ENCODE peak calls at places on chromosomes 3 and 15, in six cellular contexts. A is activated CD4-positive, alpha-beta T cell treated with anti-CD3 and anti-CD28 coated beads for 36 hours; H is transverse colon; N is glutamatergic neuron; U is activated naive CD8-positive, alpha-beta T cell treated with anti-CD3 and anti-CD28 coated beads, Interleukin-2, amount 50 U/mL, for 16 hours; C is left cardiac atrium. D is an unnamed sample.

GRCh38 chr3:64331605-64332004 is 106.3 kb upstream of the PRICKLE2 start:
- DNase-seq in N (no peak), A (no peak), C (no peak), U (no peak), H (no peak), D (no peak)

GRCh38 chr3:23203651-23204111 is 554 bp downstream of the UBE2E2 start:
- DNase-seq in C (peak; percentile 43), U (no peak), A (peak; percentile 34), N (peak; percentile 32), H (peak; percentile 11), D (peak; percentile 24)

GRCh38 chr3:86239956-86240355 is 751.0 kb downstream of the VGLL3 start:
- DNase-seq in A (no peak), H (no peak), N (no peak), C (no peak), U (no peak), D (no peak)

GRCh38 chr15:57769266-57769665 is 62.8 kb downstream of the POLR2M start:
- DNase-seq in N (peak; percentile 56), C (peak; percentile 83), U (no peak), A (no peak), H (no peak), D (peak; percentile 36)

GRCh38 chr3:31251083-31251482 is 281.6 kb upstream of the STT3B start:
- DNase-seq in H (no peak), U (no peak), A (peak; percentile 43), N (no peak), C (no peak), D (no peak)

GRCh38 chr15:83158393-83158792 is 49.2 kb downstream of the HDGFL3 start:
- DNase-seq in A (no peak), N (no peak), C (no peak), H (no peak), U (no peak), D (peak; percentile 28)

GRCh38 chr3:147572970-147573340 is 163.8 kb downstream of the ZIC1 start:
- DNase-seq in H (no peak), C (no peak), A (no peak), U (no peak), N (no peak), D (no peak)

GRCh38 chr3:189276481-189277190 is 104.9 kb downstream of the TPRG1 start:
- DNase-seq in U (no peak), N (no peak), C (peak; percentile 21), H (peak; percentile 9), A (no peak), D (peak; percentile 86)

GRCh38 chr3:46909535-46910161 is 32.1 kb downstream of the PTH1R start:
- DNase-seq in U (peak; percentile 64), A (peak; percentile 91), H (peak; percentile 79), C (peak; percentile 90), N (peak; percentile 93), D (peak; percentile 84)

GRCh38 chr3:60720696-60721228 is 530.5 kb downstream of the FHIT start:
- DNase-seq in C (no peak), U (no peak), H (no peak), N (no peak), A (no peak), D (no peak)

GRCh38 chr3:12758025-12758830 is 831 bp downstream of the TMEM40 start:
- DNase-seq in C (peak; percentile 68), U (no peak), H (no peak), N (no peak), A (peak; percentile 13), D (peak; percentile 68)

GRCh38 chr3:38133557-38134405 is 3.1 kb downstream of the ACAA1 start:
- DNase-seq in C (no peak), H (peak; percentile 46), N (no peak), U (no peak), A (no peak), D (no peak)

GRCh38 chr3:43768594-43768993 is 77.9 kb downstream of the ABHD5 start:
- DNase-seq in U (no peak), C (peak; percentile 47), N (no peak), H (peak; percentile 16), A (no peak), D (peak; percentile 40)

D was measured in fibroblast of villous mesenchyme.